ENCODE peak calls at places on chromosome 6, in five cellular contexts. D is T-helper 17 cell, E is lower leg skin, K is B cell, A is hepatic stellate cell. G is an unnamed sample.

GRCh38 chr6:150332939-150333591 is 35.7 kb upstream of the IYD start:
- DNase-seq in D (no peak), E (no peak), K (no peak), A (no peak), G (no peak)

GRCh38 chr6:107704377-107705013 is 119.6 kb downstream of the SCML4 start:
- DNase-seq in D (no peak), E (no peak), K (peak; percentile 39), A (peak; percentile 46), G (no peak)

GRCh38 chr6:124389127-124389526 is 573.1 kb upstream of the RNF217 start:
- DNase-seq in D (no peak), E (no peak), K (no peak), A (no peak), G (no peak)

GRCh38 chr6:43772571-43773049 is 2.6 kb downstream of the VEGFA start:
- DNase-seq in D (no peak), E (no peak), K (no peak), A (peak; percentile 38), G (no peak)

GRCh38 chr6:125604257-125604656 is 145.2 kb upstream of the HEY2 start:
- DNase-seq in D (no peak), E (no peak), K (no peak), A (no peak), G (no peak)

GRCh38 chr6:164274510-164274909 is 860.0 kb downstream of the QKI start:
- DNase-seq in D (no peak), E (no peak), K (no peak), A (no peak), G (no peak)

GRCh38 chr6:18595774-18596528 is 208.8 kb downstream of the RNF144B start:
- DNase-seq in D (no peak), E (peak; percentile 82), K (peak; percentile 38), A (peak; percentile 34), G (peak; percentile 61)

GRCh38 chr6:2693191-2693590 is 57.5 kb downstream of the MYLK4 start:
- DNase-seq in D (no peak), E (no peak), K (no peak), A (no peak), G (no peak)

GRCh38 chr6:11732036-11732545 is 46.5 kb downstream of the ADTRP start:
- DNase-seq in D (no peak), E (peak; percentile 86), K (peak; percentile 20), A (peak; percentile 81), G (no peak)

GRCh38 chr6:133978896-133979240 is 25.8 kb downstream of the TBPL1 start:
- DNase-seq in D (no peak), E (no peak), K (no peak), A (no peak), G (no peak)

GRCh38 chr6:31175961-31176360 is 5.5 kb upstream of the POU5F1 start:
- DNase-seq in D (no peak), E (no peak), K (no peak), A (peak; percentile 92), G (no peak)

GRCh38 chr6:8499540-8499939 is 64.2 kb upstream of the SLC35B3 start:
- DNase-seq in D (no peak), E (no peak), K (no peak), A (no peak), G (peak; percentile 17)

GRCh38 chr6:131946404-131946991 is 4.7 kb downstream of the CCN2 start:
- DNase-seq in D (no peak), E (no peak), K (no peak), A (no peak), G (no peak)

GRCh38 chr6:21850682-21851081 is 257.1 kb downstream of the SOX4 start:
- DNase-seq in D (no peak), E (no peak), K (no peak), A (no peak), G (no peak)

GRCh38 chr6:152399409-152399808 is 237.8 kb downstream of the SYNE1 start:
- DNase-seq in D (no peak), E (peak; percentile 37), K (no peak), A (no peak), G (no peak)

GRCh38 chr6:16338577-16339262 is 100.3 kb downstream of the GMPR start:
- DNase-seq in D (no peak), E (peak; percentile 80), K (no peak), A (peak; percentile 94), G (peak; percentile 17)

GRCh38 chr6:159047896-159048685 is 3.3 kb upstream of the TAGAP start:
- DNase-seq in D (no peak), E (no peak), K (no peak), A (no peak), G (no peak)

GRCh38 chr6:26299286-26300042 is 65.5 kb upstream of the BTN3A2 start:
- DNase-seq in D (no peak), E (no peak), K (no peak), A (no peak), G (no peak)

GRCh38 chr6:87436435-87436834 is 28.7 kb downstream of the CFAP206 start:
- DNase-seq in D (peak; percentile 14), E (peak; percentile 18), K (peak; percentile 20), A (peak; percentile 34), G (peak; percentile 54)

GRCh38 chr6:144639654-144640053 is 354.5 kb downstream of the UTRN start:
- DNase-seq in D (no peak), E (no peak), K (no peak), A (no peak), G (no peak)

G was measured in NCI-H460.